ENCODE peak calls at places on chromosomes 5 and 9, in six cellular contexts. I is GM23338, Y is SK-N-SH, W is GM12878, N is A549, C is K562. K is an unnamed sample.
A peak's percentile ranks its signal among the peaks of the same experiment; 100 is the strongest.

GRCh38 chr5:180607861-180608571 is 16.7 kb upstream of the SCGB3A1 start:
- DNase-seq in N (no peak), I (no peak), Y (no peak), C (no peak), W (no peak), K (no peak)

GRCh38 chr5:77641397-77641943 is 3.0 kb upstream of the OTP start:
- DNase-seq in C (no peak), Y (peak; percentile 40), W (no peak), N (no peak), I (peak; percentile 79), K (no peak)

GRCh38 chr5:144336191-144336590 is 165.5 kb downstream of the KCTD16 start:
- DNase-seq in N (no peak), W (no peak), Y (no peak), I (no peak), C (no peak), K (no peak)

GRCh38 chr9:6788175-6789016 is 30.6 kb downstream of the KDM4C start:
- DNase-seq in Y (no peak), W (no peak), I (no peak), N (peak; percentile 68), C (no peak), K (no peak)

GRCh38 chr5:132074772-132075718 is 1.5 kb downstream of the CSF2 start:
- DNase-seq in N (peak; percentile 14), Y (no peak), C (peak; percentile 53), W (no peak), I (no peak), K (no peak)

GRCh38 chr9:16870606-16871357 is at the start of gene BNC2:
- DNase-seq in W (no peak), N (peak; percentile 62), C (no peak), Y (peak; percentile 84), I (peak; percentile 89), K (no peak)

GRCh38 chr9:16484178-16484577 is 386.3 kb downstream of the BNC2 start:
- DNase-seq in N (no peak), Y (peak; percentile 75), I (no peak), W (no peak), C (no peak), K (no peak)

GRCh38 chr5:128538249-128539037 is 398 bp upstream of the FBN2 start:
- DNase-seq in W (no peak), I (peak; percentile 88), C (no peak), Y (peak; percentile 16), N (peak; percentile 88), K (peak; percentile 77)

GRCh38 chr5:41334221-41334620 is 120.9 kb upstream of the C6 start:
- DNase-seq in C (no peak), Y (no peak), I (no peak), W (no peak), N (no peak), K (no peak)
- TF ChIP-seq REST in C (no peak), Y (no peak), I (no peak), W (no peak), N (no peak), K (no peak)

GRCh38 chr9:121268598-121269029 is 652 bp downstream of the GSN start:
- DNase-seq in I (no peak), Y (no peak), C (no peak), W (no peak), N (no peak), K (peak; percentile 58)
- TF ChIP-seq REST in I (no peak), Y (no peak), C (no peak), W (no peak), N (no peak), K (no peak)

GRCh38 chr5:177392765-177393164 is 7.7 kb downstream of the PFN3 start:
- DNase-seq in W (no peak), Y (no peak), N (no peak), I (no peak), C (no peak), K (no peak)
- TF ChIP-seq REST in W (no peak), Y (no peak), N (no peak), I (no peak), C (no peak), K (no peak)

DNA sequence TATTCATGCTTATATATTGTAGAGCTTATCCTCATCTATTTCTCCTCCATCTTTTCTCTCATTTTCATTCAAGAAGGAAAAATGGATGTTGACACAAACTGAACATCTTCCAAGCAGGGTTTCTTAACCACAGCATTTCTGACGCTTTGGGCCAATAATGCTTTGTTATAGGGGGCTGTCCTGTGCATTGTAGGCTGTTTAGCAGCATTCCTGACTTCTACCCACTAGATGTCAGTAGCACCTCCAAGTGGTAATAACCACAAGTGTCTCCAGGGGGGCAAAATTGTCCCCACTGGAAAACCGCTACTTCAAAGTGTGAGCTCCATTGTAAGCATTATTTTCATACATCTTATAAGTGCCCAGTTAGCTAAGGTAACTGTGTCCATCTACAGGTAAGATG is 2.6 kb upstream of the TXNDC8 start:
- DNase-seq in N (peak; percentile 27), Y (no peak), W (no peak), I (peak; percentile 65), C (peak; percentile 28), K (no peak)
- TF ChIP-seq REST in N (no peak), Y (no peak), W (no peak), I (no peak), C (no peak), K (no peak)

DNA sequence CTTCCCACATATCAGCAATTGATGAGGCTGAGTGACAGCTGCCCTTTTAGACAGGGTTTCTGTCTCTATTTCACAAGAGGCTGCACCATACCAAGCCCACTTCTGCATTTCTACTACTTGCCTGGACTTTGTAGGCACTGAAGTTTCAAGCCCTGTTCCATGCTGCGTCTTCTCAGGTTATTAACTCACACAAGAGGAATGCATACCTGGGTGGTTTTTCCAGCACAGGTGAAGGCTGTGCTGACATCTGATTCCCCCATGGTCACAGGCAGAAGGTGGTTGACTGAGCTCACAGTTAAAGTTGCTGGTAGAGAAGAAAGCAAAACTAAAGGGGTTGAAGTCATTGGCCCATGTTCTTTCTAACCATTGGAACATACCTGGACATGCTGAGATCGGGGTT is 86.6 kb downstream of the MAMDC2 start:
- DNase-seq in C (no peak), I (no peak), W (no peak), N (no peak), Y (no peak), K (no peak)
- TF ChIP-seq REST in C (no peak), I (no peak), W (no peak), N (no peak), Y (no peak), K (no peak)

GRCh38 chr9:109311281-109311680 is 9.6 kb downstream of the EPB41L4B start:
- DNase-seq in Y (no peak), I (no peak), W (no peak), C (no peak), N (no peak), K (no peak)

GRCh38 chr9:109310486-109310901 is 10.4 kb downstream of the EPB41L4B start:
- DNase-seq in W (no peak), N (no peak), Y (no peak), I (no peak), C (no peak), K (no peak)

GRCh38 chr9:109313351-109313750 is 7.5 kb downstream of the EPB41L4B start:
- DNase-seq in I (no peak), C (no peak), N (no peak), Y (no peak), W (no peak), K (no peak)

GRCh38 chr9:109312783-109313182 is 8.1 kb downstream of the EPB41L4B start:
- DNase-seq in C (no peak), I (no peak), Y (no peak), N (no peak), W (no peak), K (no peak)

DNA sequence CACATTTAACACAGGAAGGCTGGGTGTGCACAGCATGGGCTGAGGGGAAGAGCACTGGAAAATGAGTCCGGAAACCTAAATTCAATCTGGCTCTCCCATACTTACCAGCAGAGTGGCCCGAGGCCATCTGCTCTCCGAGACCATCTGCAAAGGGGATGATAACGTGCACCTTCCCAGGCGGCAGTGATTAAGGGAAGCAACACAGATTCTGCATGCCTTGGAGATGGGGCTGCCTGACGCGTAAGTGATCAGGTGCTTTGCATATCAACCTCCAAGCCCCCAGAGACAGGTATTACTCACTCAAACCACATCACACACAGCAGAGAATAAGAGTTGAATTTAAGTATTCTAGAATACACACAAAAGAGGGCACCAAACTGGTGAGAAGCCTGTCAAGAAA is 9.1 kb downstream of the EPB41L4B start:
- DNase-seq in C (peak; percentile 21), I (no peak), Y (peak; percentile 69), N (no peak), W (no peak), K (no peak)
- TF ChIP-seq REST in C (no peak), I (no peak), Y (no peak), N (no peak), W (no peak), K (no peak)

DNA sequence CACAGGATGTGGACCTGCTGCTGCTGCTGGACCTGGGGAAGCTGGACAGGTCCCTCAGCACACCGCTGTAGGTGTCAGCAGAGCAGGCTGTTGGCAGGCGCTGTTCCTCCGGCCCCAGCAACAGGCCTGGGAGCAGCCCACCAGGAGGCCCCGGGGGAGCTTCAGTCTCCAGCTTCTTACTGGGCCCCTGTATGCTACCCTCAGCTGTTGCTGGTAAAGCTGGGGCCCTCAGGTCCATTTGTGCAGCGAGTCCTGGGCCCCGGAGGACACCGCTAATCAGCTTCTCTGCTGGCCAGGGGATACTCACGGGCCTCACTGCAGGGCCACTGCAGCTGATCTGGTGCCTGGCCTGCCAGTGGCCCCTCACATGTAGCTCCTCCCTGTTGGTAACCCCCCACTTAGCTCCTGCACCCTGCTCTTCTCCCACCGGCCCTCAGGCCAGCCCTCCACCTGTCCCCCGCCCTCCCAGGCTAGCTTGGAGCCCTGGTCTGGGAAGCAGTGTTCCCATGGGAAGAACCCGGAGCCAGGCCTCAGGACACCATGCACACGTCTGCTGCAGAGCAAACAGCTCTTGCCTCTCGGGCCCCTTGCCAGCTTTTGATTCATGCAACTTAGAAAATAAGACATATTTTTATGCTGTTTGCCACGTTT is 60.9 kb upstream of the ADAMTS2 start:
- DNase-seq in C (no peak), W (no peak), Y (no peak), I (no peak), N (no peak), K (no peak)
- TF ChIP-seq REST in C (no peak), W (no peak), Y (no peak), I (no peak), N (no peak), K (no peak)

DNA sequence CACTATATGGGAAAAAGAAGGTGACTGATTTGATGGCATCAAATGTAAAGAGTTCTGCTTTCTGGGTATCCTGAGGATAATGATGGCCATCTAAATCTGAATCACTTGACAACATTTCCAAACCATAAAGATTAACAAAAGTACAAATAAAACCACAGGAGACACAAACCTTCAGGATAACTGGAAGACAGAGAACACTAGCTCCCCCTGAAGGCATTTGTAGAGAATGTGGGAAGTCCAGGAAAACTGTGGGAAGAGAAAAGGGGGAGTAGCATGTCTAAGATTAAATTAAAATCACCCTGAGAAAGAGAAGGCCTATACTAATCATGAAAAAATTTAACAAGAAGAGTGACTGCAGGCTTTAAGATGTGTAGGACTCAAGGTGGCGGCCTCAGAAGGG is 116.2 kb downstream of the PRELID2 start:
- DNase-seq in C (no peak), Y (no peak), N (peak; percentile 32), W (no peak), I (peak; percentile 66), K (no peak)
- TF ChIP-seq REST in C (no peak), Y (no peak), N (no peak), W (no peak), I (no peak), K (no peak)

K was measured in HL-60.